ENCODE peak calls at places on chromosomes 2 and 18, in ten cellular contexts. One of them, this sample, is unnamed.

GRCh38 chr2:98085649-98086048 is 1.3 kb upstream of the VWA3B start:
- DNase-seq in tibial artery: no peak
- DNase-seq in HTR-8/SVneo: no peak
- DNase-seq in fibroblast of pulmonary artery: no peak
- DNase-seq in ecto neural progenitor cell: no peak
- DNase-seq in ACHN: no peak
- DNase-seq in HEK293T: no peak
- DNase-seq in NCI-H1105 treated with DMSO at 0.1 percent for 48 hours: no peak
- DNase-seq in OCI-M1: no peak
- DNase-seq in foreskin fibroblast: no peak
- DNase-seq in this sample: no peak

GRCh38 chr2:240401308-240401707 is 34.2 kb upstream of the GPC1 start:
- DNase-seq in tibial artery: no peak
- DNase-seq in HTR-8/SVneo: no peak
- DNase-seq in fibroblast of pulmonary artery: no peak
- DNase-seq in ecto neural progenitor cell: peak
- DNase-seq in ACHN: no peak
- DNase-seq in HEK293T: no peak
- DNase-seq in NCI-H1105 treated with DMSO at 0.1 percent for 48 hours: no peak
- DNase-seq in OCI-M1: no peak
- DNase-seq in foreskin fibroblast: no peak
- DNase-seq in this sample: no peak

GRCh38 chr2:213227458-213227857 is 56.8 kb upstream of the SPAG16 start:
- DNase-seq in tibial artery: no peak
- DNase-seq in HTR-8/SVneo: no peak
- DNase-seq in fibroblast of pulmonary artery: no peak
- DNase-seq in ecto neural progenitor cell: no peak
- DNase-seq in ACHN: no peak
- DNase-seq in HEK293T: no peak
- DNase-seq in NCI-H1105 treated with DMSO at 0.1 percent for 48 hours: no peak
- DNase-seq in OCI-M1: no peak
- DNase-seq in foreskin fibroblast: no peak
- DNase-seq in this sample: no peak

GRCh38 chr2:39059366-39059952 is 61.4 kb downstream of the SOS1 start:
- DNase-seq in tibial artery: no peak
- DNase-seq in HTR-8/SVneo: peak
- DNase-seq in fibroblast of pulmonary artery: peak
- DNase-seq in ecto neural progenitor cell: no peak
- DNase-seq in ACHN: peak
- DNase-seq in HEK293T: peak
- DNase-seq in NCI-H1105 treated with DMSO at 0.1 percent for 48 hours: peak
- DNase-seq in OCI-M1: peak
- DNase-seq in foreskin fibroblast: peak
- DNase-seq in this sample: no peak

GRCh38 chr18:12645751-12646203 is 12.1 kb downstream of the SPIRE1 start:
- DNase-seq in tibial artery: peak
- DNase-seq in HTR-8/SVneo: no peak
- DNase-seq in fibroblast of pulmonary artery: peak
- DNase-seq in ecto neural progenitor cell: no peak
- DNase-seq in ACHN: no peak
- DNase-seq in HEK293T: no peak
- DNase-seq in NCI-H1105 treated with DMSO at 0.1 percent for 48 hours: peak
- DNase-seq in OCI-M1: no peak
- DNase-seq in foreskin fibroblast: no peak
- DNase-seq in this sample: no peak

GRCh38 chr2:10300997-10301945 is 1.4 kb upstream of the HPCAL1 start:
- DNase-seq in tibial artery: no peak
- DNase-seq in HTR-8/SVneo: no peak
- DNase-seq in fibroblast of pulmonary artery: no peak
- DNase-seq in ecto neural progenitor cell: no peak
- DNase-seq in ACHN: no peak
- DNase-seq in HEK293T: no peak
- DNase-seq in NCI-H1105 treated with DMSO at 0.1 percent for 48 hours: no peak
- DNase-seq in OCI-M1: no peak
- DNase-seq in foreskin fibroblast: no peak
- DNase-seq in this sample: no peak

GRCh38 chr2:100670232-100670631 is 107.4 kb downstream of the PDCL3 start:
- DNase-seq in tibial artery: no peak
- DNase-seq in HTR-8/SVneo: no peak
- DNase-seq in fibroblast of pulmonary artery: no peak
- DNase-seq in ecto neural progenitor cell: no peak
- DNase-seq in ACHN: peak
- DNase-seq in HEK293T: no peak
- DNase-seq in NCI-H1105 treated with DMSO at 0.1 percent for 48 hours: no peak
- DNase-seq in OCI-M1: no peak
- DNase-seq in foreskin fibroblast: no peak
- DNase-seq in this sample: no peak

GRCh38 chr2:189221811-189222210 is 42.2 kb upstream of the COL5A2 start:
- DNase-seq in tibial artery: no peak
- DNase-seq in HTR-8/SVneo: no peak
- DNase-seq in fibroblast of pulmonary artery: no peak
- DNase-seq in ecto neural progenitor cell: no peak
- DNase-seq in ACHN: no peak
- DNase-seq in HEK293T: no peak
- DNase-seq in NCI-H1105 treated with DMSO at 0.1 percent for 48 hours: no peak
- DNase-seq in OCI-M1: no peak
- DNase-seq in foreskin fibroblast: peak
- DNase-seq in this sample: no peak

GRCh38 chr18:24560511-24560981 is 100.1 kb downstream of the HRH4 start:
- DNase-seq in tibial artery: no peak
- DNase-seq in HTR-8/SVneo: no peak
- DNase-seq in fibroblast of pulmonary artery: no peak
- DNase-seq in ecto neural progenitor cell: no peak
- DNase-seq in ACHN: no peak
- DNase-seq in HEK293T: peak
- DNase-seq in NCI-H1105 treated with DMSO at 0.1 percent for 48 hours: no peak
- DNase-seq in OCI-M1: no peak
- DNase-seq in foreskin fibroblast: no peak
- DNase-seq in this sample: no peak

GRCh38 chr2:219281588-219281987 is 2.4 kb downstream of the DNAJB2 start:
- DNase-seq in tibial artery: no peak
- DNase-seq in HTR-8/SVneo: no peak
- DNase-seq in fibroblast of pulmonary artery: no peak
- DNase-seq in ecto neural progenitor cell: peak
- DNase-seq in ACHN: no peak
- DNase-seq in HEK293T: no peak
- DNase-seq in NCI-H1105 treated with DMSO at 0.1 percent for 48 hours: no peak
- DNase-seq in OCI-M1: no peak
- DNase-seq in foreskin fibroblast: no peak
- DNase-seq in this sample: no peak

GRCh38 chr18:61616111-61616610 is 276.6 kb downstream of the RNF152 start:
- DNase-seq in tibial artery: no peak
- DNase-seq in HTR-8/SVneo: no peak
- DNase-seq in fibroblast of pulmonary artery: no peak
- DNase-seq in ecto neural progenitor cell: no peak
- DNase-seq in ACHN: no peak
- DNase-seq in HEK293T: no peak
- DNase-seq in NCI-H1105 treated with DMSO at 0.1 percent for 48 hours: no peak
- DNase-seq in OCI-M1: no peak
- DNase-seq in foreskin fibroblast: no peak
- DNase-seq in this sample: no peak

GRCh38 chr2:75481041-75481836 is 79.5 kb downstream of the EVA1A start:
- DNase-seq in tibial artery: no peak
- DNase-seq in HTR-8/SVneo: peak
- DNase-seq in fibroblast of pulmonary artery: peak
- DNase-seq in ecto neural progenitor cell: no peak
- DNase-seq in ACHN: peak
- DNase-seq in HEK293T: peak
- DNase-seq in NCI-H1105 treated with DMSO at 0.1 percent for 48 hours: peak
- DNase-seq in OCI-M1: no peak
- DNase-seq in foreskin fibroblast: peak
- DNase-seq in this sample: no peak

GRCh38 chr2:159118115-159118858 is 149.8 kb downstream of the TANC1 start:
- DNase-seq in tibial artery: peak
- DNase-seq in HTR-8/SVneo: peak
- DNase-seq in fibroblast of pulmonary artery: peak
- DNase-seq in ecto neural progenitor cell: peak
- DNase-seq in ACHN: peak
- DNase-seq in HEK293T: peak
- DNase-seq in NCI-H1105 treated with DMSO at 0.1 percent for 48 hours: peak
- DNase-seq in OCI-M1: peak
- DNase-seq in foreskin fibroblast: peak
- DNase-seq in this sample: peak

GRCh38 chr2:56102866-56103265 is 80.9 kb upstream of the CCDC85A start:
- DNase-seq in tibial artery: no peak
- DNase-seq in HTR-8/SVneo: no peak
- DNase-seq in fibroblast of pulmonary artery: peak
- DNase-seq in ecto neural progenitor cell: no peak
- DNase-seq in ACHN: no peak
- DNase-seq in HEK293T: no peak
- DNase-seq in NCI-H1105 treated with DMSO at 0.1 percent for 48 hours: no peak
- DNase-seq in OCI-M1: no peak
- DNase-seq in foreskin fibroblast: no peak
- DNase-seq in this sample: no peak

GRCh38 chr2:47512581-47513083 is 109.7 kb downstream of the MSH2 start:
- DNase-seq in tibial artery: no peak
- DNase-seq in HTR-8/SVneo: no peak
- DNase-seq in fibroblast of pulmonary artery: peak
- DNase-seq in ecto neural progenitor cell: no peak
- DNase-seq in ACHN: no peak
- DNase-seq in HEK293T: peak
- DNase-seq in NCI-H1105 treated with DMSO at 0.1 percent for 48 hours: no peak
- DNase-seq in OCI-M1: peak
- DNase-seq in foreskin fibroblast: no peak
- DNase-seq in this sample: no peak

GRCh38 chr2:196293751-196294486 is 122.5 kb upstream of the STK17B start:
- DNase-seq in tibial artery: no peak
- DNase-seq in HTR-8/SVneo: peak
- DNase-seq in fibroblast of pulmonary artery: peak
- DNase-seq in ecto neural progenitor cell: no peak
- DNase-seq in ACHN: no peak
- DNase-seq in HEK293T: no peak
- DNase-seq in NCI-H1105 treated with DMSO at 0.1 percent for 48 hours: no peak
- DNase-seq in OCI-M1: peak
- DNase-seq in foreskin fibroblast: peak
- DNase-seq in this sample: no peak

GRCh38 chr2:180730976-180731375 is 249.4 kb upstream of the UBE2E3 start:
- DNase-seq in tibial artery: no peak
- DNase-seq in HTR-8/SVneo: no peak
- DNase-seq in fibroblast of pulmonary artery: peak
- DNase-seq in ecto neural progenitor cell: no peak
- DNase-seq in ACHN: no peak
- DNase-seq in HEK293T: no peak
- DNase-seq in NCI-H1105 treated with DMSO at 0.1 percent for 48 hours: no peak
- DNase-seq in OCI-M1: no peak
- DNase-seq in foreskin fibroblast: peak
- DNase-seq in this sample: no peak

GRCh38 chr2:216495656-216496055 is 3.0 kb upstream of the RPL37A start:
- DNase-seq in tibial artery: no peak
- DNase-seq in HTR-8/SVneo: no peak
- DNase-seq in fibroblast of pulmonary artery: peak
- DNase-seq in ecto neural progenitor cell: no peak
- DNase-seq in ACHN: no peak
- DNase-seq in HEK293T: no peak
- DNase-seq in NCI-H1105 treated with DMSO at 0.1 percent for 48 hours: no peak
- DNase-seq in OCI-M1: no peak
- DNase-seq in foreskin fibroblast: no peak
- DNase-seq in this sample: no peak

GRCh38 chr18:36697905-36698304 is 130.9 kb downstream of the TPGS2 start:
- DNase-seq in tibial artery: peak
- DNase-seq in HTR-8/SVneo: no peak
- DNase-seq in fibroblast of pulmonary artery: peak
- DNase-seq in ecto neural progenitor cell: no peak
- DNase-seq in ACHN: peak
- DNase-seq in HEK293T: no peak
- DNase-seq in NCI-H1105 treated with DMSO at 0.1 percent for 48 hours: no peak
- DNase-seq in OCI-M1: no peak
- DNase-seq in foreskin fibroblast: peak
- DNase-seq in this sample: no peak

GRCh38 chr2:174553811-174554493 is 43.7 kb downstream of the WIPF1 start:
- DNase-seq in tibial artery: no peak
- DNase-seq in HTR-8/SVneo: no peak
- DNase-seq in fibroblast of pulmonary artery: no peak
- DNase-seq in ecto neural progenitor cell: no peak
- DNase-seq in ACHN: no peak
- DNase-seq in HEK293T: no peak
- DNase-seq in NCI-H1105 treated with DMSO at 0.1 percent for 48 hours: no peak
- DNase-seq in OCI-M1: peak
- DNase-seq in foreskin fibroblast: no peak
- DNase-seq in this sample: no peak

GRCh38 chr2:30147196-30147714 is 448 bp downstream of the YPEL5 start:
- DNase-seq in tibial artery: no peak
- DNase-seq in HTR-8/SVneo: no peak
- DNase-seq in fibroblast of pulmonary artery: no peak
- DNase-seq in ecto neural progenitor cell: no peak
- DNase-seq in ACHN: no peak
- DNase-seq in HEK293T: no peak
- DNase-seq in NCI-H1105 treated with DMSO at 0.1 percent for 48 hours: no peak
- DNase-seq in OCI-M1: no peak
- DNase-seq in foreskin fibroblast: no peak
- DNase-seq in this sample: peak

GRCh38 chr2:5932556-5933469 is 240.6 kb downstream of the SOX11 start:
- DNase-seq in tibial artery: no peak
- DNase-seq in HTR-8/SVneo: no peak
- DNase-seq in fibroblast of pulmonary artery: no peak
- DNase-seq in ecto neural progenitor cell: no peak
- DNase-seq in ACHN: no peak
- DNase-seq in HEK293T: no peak
- DNase-seq in NCI-H1105 treated with DMSO at 0.1 percent for 48 hours: peak
- DNase-seq in OCI-M1: no peak
- DNase-seq in foreskin fibroblast: no peak
- DNase-seq in this sample: no peak

GRCh38 chr2:117774716-117775115 is 39.8 kb upstream of the DDX18 start:
- DNase-seq in tibial artery: no peak
- DNase-seq in HTR-8/SVneo: no peak
- DNase-seq in fibroblast of pulmonary artery: no peak
- DNase-seq in ecto neural progenitor cell: no peak
- DNase-seq in ACHN: no peak
- DNase-seq in HEK293T: no peak
- DNase-seq in NCI-H1105 treated with DMSO at 0.1 percent for 48 hours: no peak
- DNase-seq in OCI-M1: no peak
- DNase-seq in foreskin fibroblast: no peak
- DNase-seq in this sample: no peak

GRCh38 chr2:173090973-173091660 is 15.5 kb downstream of the MAP3K20 start:
- DNase-seq in tibial artery: peak
- DNase-seq in HTR-8/SVneo: no peak
- DNase-seq in fibroblast of pulmonary artery: no peak
- DNase-seq in ecto neural progenitor cell: no peak
- DNase-seq in ACHN: peak
- DNase-seq in HEK293T: no peak
- DNase-seq in NCI-H1105 treated with DMSO at 0.1 percent for 48 hours: no peak
- DNase-seq in OCI-M1: peak
- DNase-seq in foreskin fibroblast: no peak
- DNase-seq in this sample: no peak

GRCh38 chr2:69514406-69514805 is 77.2 kb upstream of the NFU1 start:
- DNase-seq in tibial artery: no peak
- DNase-seq in HTR-8/SVneo: no peak
- DNase-seq in fibroblast of pulmonary artery: peak
- DNase-seq in ecto neural progenitor cell: peak
- DNase-seq in ACHN: no peak
- DNase-seq in HEK293T: no peak
- DNase-seq in NCI-H1105 treated with DMSO at 0.1 percent for 48 hours: no peak
- DNase-seq in OCI-M1: no peak
- DNase-seq in foreskin fibroblast: peak
- DNase-seq in this sample: peak

GRCh38 chr2:37648316-37649011 is 23.0 kb downstream of the CDC42EP3 start:
- DNase-seq in tibial artery: peak
- DNase-seq in HTR-8/SVneo: no peak
- DNase-seq in fibroblast of pulmonary artery: peak
- DNase-seq in ecto neural progenitor cell: no peak
- DNase-seq in ACHN: no peak
- DNase-seq in HEK293T: no peak
- DNase-seq in NCI-H1105 treated with DMSO at 0.1 percent for 48 hours: no peak
- DNase-seq in OCI-M1: no peak
- DNase-seq in foreskin fibroblast: no peak
- DNase-seq in this sample: peak

GRCh38 chr2:183035298-183035953 is 2.8 kb downstream of the NCKAP1 start:
- DNase-seq in tibial artery: no peak
- DNase-seq in HTR-8/SVneo: no peak
- DNase-seq in fibroblast of pulmonary artery: peak
- DNase-seq in ecto neural progenitor cell: no peak
- DNase-seq in ACHN: no peak
- DNase-seq in HEK293T: no peak
- DNase-seq in NCI-H1105 treated with DMSO at 0.1 percent for 48 hours: no peak
- DNase-seq in OCI-M1: peak
- DNase-seq in foreskin fibroblast: peak
- DNase-seq in this sample: no peak

GRCh38 chr2:133867131-133867530 is 298.9 kb upstream of the NCKAP5 start:
- DNase-seq in tibial artery: no peak
- DNase-seq in HTR-8/SVneo: no peak
- DNase-seq in fibroblast of pulmonary artery: no peak
- DNase-seq in ecto neural progenitor cell: no peak
- DNase-seq in ACHN: no peak
- DNase-seq in HEK293T: no peak
- DNase-seq in NCI-H1105 treated with DMSO at 0.1 percent for 48 hours: no peak
- DNase-seq in OCI-M1: no peak
- DNase-seq in foreskin fibroblast: no peak
- DNase-seq in this sample: no peak